ENCODE peak calls at places on chromosome 21, in six cellular contexts. B is left lung, I is heart right ventricle, D is mesendoderm, C is SJSA1, R is aorta. V is an unnamed sample.
A peak's percentile ranks its signal among the peaks of the same experiment; 100 is the strongest.

GRCh38 chr21:14900058-14900457 is 164.7 kb downstream of the NRIP1 start:
- DNase-seq in B (no peak), I (no peak), R (no peak), D (peak; percentile 83), C (no peak), V (no peak)

GRCh38 chr21:46000731-46001641 is 19.4 kb downstream of the COL6A1 start:
- DNase-seq in C (no peak), R (no peak), I (peak; percentile 16), D (no peak), B (peak; percentile 75), V (peak; percentile 2)

GRCh38 chr21:26795866-26796329 is 49.3 kb downstream of the ADAMTS1 start:
- DNase-seq in I (no peak), B (no peak), D (no peak), R (no peak), C (peak; percentile 81), V (peak; percentile 14)

GRCh38 chr21:46455575-46456385 is 2.9 kb upstream of the DIP2A start:
- DNase-seq in I (no peak), C (peak; percentile 83), D (peak; percentile 8), B (no peak), R (no peak), V (no peak)

GRCh38 chr21:43911015-43911934 is 46.3 kb downstream of the AGPAT3 start:
- DNase-seq in C (no peak), D (no peak), R (peak; percentile 55), I (peak; percentile 53), B (no peak), V (no peak)

GRCh38 chr21:16422702-16423101 is 692.9 kb downstream of the USP25 start:
- DNase-seq in R (no peak), B (no peak), D (no peak), C (no peak), I (no peak), V (no peak)

GRCh38 chr21:46509760-46510159 is 51.1 kb downstream of the DIP2A start:
- DNase-seq in B (no peak), R (no peak), C (no peak), D (no peak), I (no peak), V (peak; percentile 47)

GRCh38 chr21:35909456-35910178 is 150.7 kb downstream of the SETD4 start:
- DNase-seq in C (no peak), R (no peak), D (no peak), B (no peak), I (no peak), V (no peak)

GRCh38 chr21:26851109-26851944 is 6.1 kb upstream of the ADAMTS1 start:
- DNase-seq in I (no peak), R (no peak), C (no peak), D (peak; percentile 57), B (no peak), V (no peak)

GRCh38 chr21:20013851-20014250 is 984.4 kb upstream of the NCAM2 start:
- DNase-seq in I (no peak), R (no peak), C (no peak), B (no peak), D (no peak), V (no peak)

GRCh38 chr21:36647279-36648093 is 51.4 kb upstream of the SIM2 start:
- DNase-seq in C (peak; percentile 71), R (no peak), I (no peak), D (peak; percentile 94), B (no peak), V (no peak)

GRCh38 chr21:45822429-45823099 is 159.0 kb upstream of the COL6A1 start:
- DNase-seq in D (peak; percentile 32), I (no peak), R (peak; percentile 45), C (no peak), B (no peak), V (no peak)

GRCh38 chr21:35850542-35851103 is 209.7 kb downstream of the SETD4 start:
- DNase-seq in R (no peak), B (no peak), D (no peak), C (no peak), I (peak; percentile 30), V (no peak)

GRCh38 chr21:15254111-15254510 is 189.3 kb upstream of the NRIP1 start:
- DNase-seq in B (no peak), D (no peak), R (no peak), C (no peak), I (no peak), V (no peak)

GRCh38 chr21:20721151-20721550 is 277.1 kb upstream of the NCAM2 start:
- DNase-seq in D (no peak), I (no peak), B (no peak), C (no peak), R (no peak), V (no peak)

GRCh38 chr21:39022901-39023693 is 160.2 kb downstream of the PSMG1 start:
- DNase-seq in D (peak; percentile 77), R (peak; percentile 94), B (peak; percentile 88), C (no peak), I (peak; percentile 80), V (no peak)

GRCh38 chr21:45467221-45467779 is 62.3 kb downstream of the COL18A1 start:
- DNase-seq in D (no peak), I (peak; percentile 8), R (peak; percentile 72), C (no peak), B (peak; percentile 61), V (no peak)

GRCh38 chr21:26169611-26170470 is 729 bp downstream of the APP start:
- DNase-seq in R (peak; percentile 90), I (peak; percentile 73), D (peak; percentile 85), B (peak; percentile 93), C (peak; percentile 62), V (peak; percentile 60)

GRCh38 chr21:21715286-21715969 is 717.2 kb downstream of the NCAM2 start:
- DNase-seq in I (no peak), B (no peak), R (no peak), C (no peak), D (peak; percentile 4), V (no peak)

GRCh38 chr21:39568380-39568779 is 44.4 kb upstream of the B3GALT5 start:
- DNase-seq in I (no peak), D (peak; percentile 56), B (no peak), R (no peak), C (no peak), V (no peak)

GRCh38 chr21:45011911-45012660 is 62.3 kb upstream of the ADARB1 start:
- DNase-seq in R (peak; percentile 90), I (peak; percentile 15), D (peak; percentile 100), C (peak; percentile 99), B (peak; percentile 70), V (no peak)

GRCh38 chr21:15224346-15225086 is 159.7 kb upstream of the NRIP1 start:
- DNase-seq in C (no peak), D (no peak), B (no peak), R (no peak), I (no peak), V (no peak)

GRCh38 chr21:14071902-14072734 is 138.6 kb downstream of the LIPI start:
- DNase-seq in B (peak; percentile 69), R (no peak), D (no peak), I (no peak), C (peak; percentile 33), V (no peak)

GRCh38 chr21:42254631-42255030 is 35.7 kb downstream of the ABCG1 start:
- DNase-seq in R (no peak), B (no peak), D (no peak), I (no peak), C (no peak), V (no peak)
- H3K27me3 ChIP-seq in R (no peaks in the 10 kb centered on the region), B (no peaks in the 10 kb centered on the region), D (no peaks in the 10 kb centered on the region), I (no peaks in the 10 kb centered on the region), C (no peaks in the 10 kb centered on the region), V (no peaks in the 10 kb centered on the region)

GRCh38 chr21:32020551-32020950 is 147.7 kb downstream of the HUNK start:
- DNase-seq in C (no peak), R (no peak), D (no peak), I (no peak), B (no peak), V (no peak)
- H3K4me1 ChIP-seq in C (no peaks in the 10 kb centered on the region), R (no peaks in the 10 kb centered on the region), D (no peaks in the 10 kb centered on the region), I (peaks cover 10% of the 10 kb centered on the region), B (no peaks in the 10 kb centered on the region), V (peaks cover 17% of the 10 kb centered on the region)

GRCh38 chr21:33028759-33029511 is 3.2 kb downstream of the OLIG2 start:
- DNase-seq in B (peak; percentile 86), I (no peak), R (no peak), D (no peak), C (no peak), V (no peak)

GRCh38 chr21:33026878-33027400 is 1.2 kb downstream of the OLIG2 start:
- DNase-seq in D (no peak), R (peak; percentile 74), C (no peak), I (no peak), B (peak; percentile 79), V (no peak)

GRCh38 chr21:33027401-33028185 is 1.9 kb downstream of the OLIG2 start:
- DNase-seq in B (peak; percentile 77), C (no peak), I (no peak), R (no peak), D (no peak), V (no peak)

GRCh38 chr21:33029512-33029921 is 3.8 kb downstream of the OLIG2 start:
- DNase-seq in R (no peak), I (no peak), C (no peak), B (no peak), D (no peak), V (no peak)

GRCh38 chr21:33028271-33028670 is 2.5 kb downstream of the OLIG2 start:
- DNase-seq in R (no peak), B (no peak), C (no peak), D (no peak), I (no peak), V (no peak)
- H3K27me3 ChIP-seq in R (no peaks in the 10 kb centered on the region), B (peaks cover 100% of the 10 kb centered on the region), C (peaks cover 91% of the 10 kb centered on the region), D (peaks cover 87% of the 10 kb centered on the region), I (peaks cover 100% of the 10 kb centered on the region), V (peaks cover 86% of the 10 kb centered on the region)

GRCh38 chr21:22961248-22961647 is 1963.0 kb downstream of the NCAM2 start:
- DNase-seq in R (no peak), C (no peak), B (no peak), D (no peak), I (no peak), V (no peak)
- H3K4me1 ChIP-seq in R (no peaks in the 10 kb centered on the region), C (no peaks in the 10 kb centered on the region), B (no peaks in the 10 kb centered on the region), D (no peaks in the 10 kb centered on the region), I (no peaks in the 10 kb centered on the region), V (no peaks in the 10 kb centered on the region)

GRCh38 chr21:37915941-37916794 is at the start of gene KCNJ6:
- DNase-seq in R (no peak), C (peak; percentile 70), I (no peak), D (peak; percentile 85), B (peak; percentile 80), V (peak; percentile 14)

GRCh38 chr21:37914211-37914900 is 1.9 kb downstream of the KCNJ6 start:
- DNase-seq in C (no peak), D (peak; percentile 71), I (peak; percentile 25), B (peak; percentile 81), R (peak; percentile 81), V (no peak)

GRCh38 chr21:37909936-37910335 is 6.3 kb downstream of the KCNJ6 start:
- DNase-seq in R (no peak), I (no peak), D (peak; percentile 16), B (no peak), C (no peak), V (no peak)

GRCh38 chr21:37915516-37915915 is 741 bp downstream of the KCNJ6 start:
- DNase-seq in I (no peak), B (peak; percentile 66), D (peak; percentile 7), R (no peak), C (no peak), V (no peak)

GRCh38 chr21:37912616-37913015 is 3.6 kb downstream of the KCNJ6 start:
- DNase-seq in C (no peak), I (no peak), R (no peak), D (no peak), B (no peak), V (no peak)
- H3K27me3 ChIP-seq in C (peaks cover 13% of the 10 kb centered on the region), I (peaks cover 81% of the 10 kb centered on the region), R (no peaks in the 10 kb centered on the region), D (peaks cover 9% of the 10 kb centered on the region), B (peaks cover 75% of the 10 kb centered on the region), V (peaks cover 4% of the 10 kb centered on the region)

V was measured in prostate gland.